ENCODE peak calls at places on chromosomes 6 and 20, in eight cellular contexts. T is ascending aorta, A is sigmoid colon, S is right atrium auricular region, G is H9, U is lower lobe of right lung, D is spleen, L is colonic mucosa. Y is an unnamed sample.

GRCh38 chr6:121590438-121590837 is 155.0 kb downstream of the GJA1 start:
- DNase-seq in U (no peak), L (no peak), D (no peak), S (no peak), G (no peak), A (no peak), T (no peak), Y (no peak)

GRCh38 chr6:159758031-159759001 is 3.5 kb upstream of the ACAT2 start:
- DNase-seq in S (no peak), A (no peak), T (no peak), G (peak; percentile 36), L (no peak), D (no peak), U (no peak), Y (peak; percentile 58)

GRCh38 chr6:139474145-139475108 is 100.0 kb upstream of the CITED2 start:
- DNase-seq in U (no peak), L (peak; percentile 31), S (no peak), T (no peak), A (peak; percentile 70), D (peak; percentile 48), G (no peak), Y (peak; percentile 59)

GRCh38 chr6:169991031-169991390 is 239.6 kb downstream of the ERMARD start:
- DNase-seq in L (no peak), A (peak; percentile 28), S (no peak), U (no peak), D (no peak), T (peak; percentile 31), G (peak; percentile 20), Y (peak; percentile 31)

GRCh38 chr6:37657117-37657886 is 40.4 kb downstream of the MDGA1 start:
- DNase-seq in U (no peak), A (no peak), G (no peak), T (no peak), S (no peak), D (no peak), L (no peak), Y (no peak)

GRCh38 chr20:32685541-32686529 is 12.1 kb upstream of the C20orf203 start:
- DNase-seq in D (no peak), L (no peak), A (no peak), G (no peak), U (no peak), T (no peak), S (no peak), Y (no peak)

GRCh38 chr6:42281570-42281969 is 63.9 kb upstream of the MRPS10 start:
- DNase-seq in T (no peak), L (no peak), D (no peak), A (no peak), U (no peak), S (no peak), G (no peak), Y (no peak)

GRCh38 chr20:47360207-47360488 is 3.6 kb upstream of the ZMYND8 start:
- DNase-seq in T (peak; percentile 85), G (no peak), A (peak; percentile 81), L (peak; percentile 75), S (no peak), U (no peak), D (peak; percentile 31), Y (no peak)

GRCh38 chr6:54586251-54586650 is 260.3 kb upstream of the FAM83B start:
- DNase-seq in S (no peak), U (no peak), L (no peak), T (no peak), A (no peak), G (no peak), D (no peak), Y (no peak)

GRCh38 chr6:132749111-132749510 is 8.6 kb downstream of the VNN2 start:
- DNase-seq in A (no peak), T (no peak), L (no peak), G (no peak), D (no peak), S (no peak), U (no peak), Y (no peak)

GRCh38 chr6:14265049-14266021 is 147.8 kb downstream of the CD83 start:
- DNase-seq in D (no peak), L (no peak), T (no peak), U (no peak), G (no peak), A (no peak), S (no peak), Y (no peak)

GRCh38 chr20:48467622-48468021 is 360.2 kb downstream of the PREX1 start:
- DNase-seq in L (peak; percentile 22), T (no peak), A (no peak), G (peak; percentile 62), D (peak; percentile 40), U (no peak), S (no peak), Y (peak; percentile 69)

GRCh38 chr6:118876814-118877213 is 17.1 kb upstream of the ASF1A start:
- DNase-seq in G (no peak), L (no peak), T (no peak), A (no peak), U (no peak), S (no peak), D (no peak), Y (no peak)

GRCh38 chr6:16345449-16346330 is 107.3 kb downstream of the GMPR start:
- DNase-seq in L (no peak), D (no peak), S (no peak), G (no peak), T (no peak), U (no peak), A (peak; percentile 77), Y (peak; percentile 61)

GRCh38 chr20:39009348-39009747 is 47.2 kb downstream of the DHX35 start:
- DNase-seq in S (no peak), D (no peak), G (no peak), L (peak; percentile 39), U (no peak), A (no peak), T (no peak), Y (no peak)

GRCh38 chr6:169452117-169452868 is 198.6 kb upstream of the THBS2 start:
- DNase-seq in T (peak; percentile 91), G (no peak), L (peak; percentile 43), U (no peak), D (no peak), A (peak; percentile 94), S (peak; percentile 87), Y (no peak)

GRCh38 chr6:44651604-44652003 is 264.1 kb downstream of the CDC5L start:
- DNase-seq in L (no peak), D (no peak), U (no peak), T (no peak), G (peak; percentile 69), A (no peak), S (no peak), Y (peak; percentile 84)

GRCh38 chr6:36028088-36028886 is 679 bp downstream of the MAPK14 start:
- DNase-seq in G (peak; percentile 37), S (peak; percentile 60), A (peak; percentile 73), L (peak; percentile 52), D (peak; percentile 89), T (peak; percentile 75), U (peak; percentile 69), Y (peak; percentile 74)
- H3K27ac ChIP-seq in G (no peak overlapping the region), S (peak overlapping the region; percentile 93), A (peak overlapping the region; percentile 95), L (peak overlapping the region; percentile 98), D (peak overlapping the region; percentile 88), T (peak overlapping the region; percentile 94), U (peak overlapping the region; percentile 96), Y (peak overlapping the region; percentile 85)

GRCh38 chr20:11496382-11496781 is 421.3 kb upstream of the BTBD3 start:
- DNase-seq in G (no peak), L (no peak), T (no peak), D (no peak), S (no peak), A (no peak), U (no peak), Y (peak; percentile 50)

GRCh38 chr20:11497543-11497942 is 420.1 kb upstream of the BTBD3 start:
- DNase-seq in T (no peak), G (no peak), U (no peak), A (no peak), L (no peak), S (no peak), D (no peak), Y (no peak)

GRCh38 chr20:11492391-11492790 is 425.3 kb upstream of the BTBD3 start:
- DNase-seq in A (no peak), L (no peak), T (no peak), D (no peak), G (no peak), U (no peak), S (no peak), Y (no peak)

DNA sequence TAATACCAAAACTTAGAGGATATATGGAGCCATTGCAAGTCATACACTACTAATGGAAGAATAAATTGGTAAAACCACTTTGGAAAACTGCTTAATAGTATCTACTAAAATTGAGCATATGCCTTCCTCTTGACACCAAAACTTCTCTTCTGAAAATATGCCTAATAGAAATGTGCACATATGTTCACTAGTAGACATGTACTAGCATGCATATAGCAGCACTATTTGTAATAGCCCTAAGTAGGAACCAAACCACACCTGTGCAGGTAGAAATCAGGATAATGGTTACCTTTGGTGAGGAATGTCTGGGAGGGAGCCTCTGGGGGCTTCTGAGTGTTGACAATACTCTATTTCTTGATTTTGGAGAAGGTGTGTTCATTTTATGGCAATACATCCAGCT is 424.8 kb upstream of the BTBD3 start:
- DNase-seq in D (no peak), U (no peak), L (no peak), S (no peak), A (no peak), G (no peak), T (no peak), Y (no peak)
- H3K27ac ChIP-seq in D (no peak overlapping the region), U (no peak overlapping the region), L (no peak overlapping the region), S (no peak overlapping the region), A (no peak overlapping the region), G (no peak overlapping the region), T (no peak overlapping the region), Y (no peak overlapping the region)

DNA sequence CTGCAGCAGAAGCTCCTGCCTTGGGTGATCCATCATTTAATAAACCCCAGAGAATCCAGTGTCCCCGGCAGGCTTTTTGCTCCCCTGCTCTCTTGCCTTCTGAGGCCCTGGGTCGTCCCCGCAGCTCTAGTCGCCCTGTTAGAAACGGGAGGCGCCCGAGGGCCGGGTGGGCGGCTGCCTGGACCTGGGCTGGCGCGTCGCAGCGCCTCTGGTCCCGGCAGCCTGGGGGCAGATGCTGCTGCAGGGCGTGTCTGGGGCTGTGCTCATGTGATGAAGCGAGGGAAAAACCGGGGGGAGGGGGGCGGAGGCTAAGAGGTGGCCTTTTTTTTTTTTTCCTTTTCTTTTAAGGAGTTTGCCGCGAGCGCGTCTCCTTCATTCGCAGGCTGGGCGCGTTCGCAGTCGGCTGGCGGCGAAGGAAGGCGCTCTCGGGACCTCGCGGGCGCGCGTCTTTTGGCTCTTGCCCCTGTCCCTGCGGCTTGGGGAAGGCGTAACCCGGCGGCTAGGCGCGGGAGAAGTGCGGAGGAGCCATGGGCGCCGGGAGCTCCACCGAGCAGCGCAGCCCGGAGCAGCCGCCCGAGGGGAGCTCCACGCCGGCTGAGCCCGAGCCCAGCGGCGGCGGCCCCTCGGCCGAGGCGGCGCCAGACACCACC is 394 bp downstream of the AKAP12 start:
- DNase-seq in D (peak; percentile 74), L (peak; percentile 61), A (peak; percentile 97), T (peak; percentile 90), U (peak; percentile 66), G (peak; percentile 94), S (peak; percentile 83), Y (peak; percentile 96)
- H3K27ac ChIP-seq in D (peak overlapping the region; percentile 79), L (peak overlapping the region; percentile 70), A (peak overlapping the region; percentile 97), T (peak overlapping the region; percentile 90), U (peak overlapping the region; percentile 84), G (peak overlapping the region; percentile 21), S (peak overlapping the region; percentile 85), Y (peak overlapping the region; percentile 93)

DNA sequence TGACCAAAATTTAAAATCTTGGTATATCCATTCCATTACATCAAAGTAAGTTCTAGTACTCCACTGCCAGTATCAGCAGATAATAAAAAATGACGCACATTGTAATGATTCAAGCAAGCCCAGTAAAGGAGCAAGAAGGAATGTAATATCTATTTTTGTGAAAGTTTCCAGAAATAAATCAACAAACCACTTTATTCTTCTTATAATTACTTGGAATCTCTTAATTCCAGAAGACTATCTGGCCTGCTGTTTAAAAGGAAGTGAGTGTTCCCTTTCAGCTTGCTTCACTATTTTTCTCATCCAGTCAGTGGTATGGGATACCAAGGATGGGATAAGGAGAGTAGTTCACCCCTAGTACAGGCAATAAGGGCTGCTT is 42.2 kb upstream of the DSE start:
- DNase-seq in L (no peak), A (no peak), D (no peak), G (no peak), S (no peak), T (no peak), U (no peak), Y (no peak)
- H3K27ac ChIP-seq in L (no peak overlapping the region), A (no peak overlapping the region), D (no peak overlapping the region), G (peak overlapping the region; percentile 69), S (peak overlapping the region; percentile 17), T (peak overlapping the region; percentile 6), U (peak overlapping the region; percentile 15), Y (no peak overlapping the region)

Y was measured in endodermal cell.